ENCODE peak calls at places on chromosomes 6 and 20, in ten cellular contexts. One of them, this sample, is unnamed.

GRCh38 chr6:127855542-127856159 is 45.2 kb downstream of the THEMIS start:
- DNase-seq in Daoy: peak
- DNase-seq in stimulated activated CD4-positive, alpha-beta T cell treated with anti-CD3 and anti-CD28 coated beads, Interleukin-2, amount 100 ng/mL, for 48 hours: peak
- DNase-seq in OCI-LY7: no peak
- DNase-seq in hypothalamus: peak
- DNase-seq in putamen: peak
- DNase-seq in GM23338: peak
- DNase-seq in A549: peak
- DNase-seq in EL: peak
- DNase-seq in activated T-helper 9 cell treated with anti-CD3 and anti-CD28 coated beads, Interleukin-2, amount 50 U/mL, for 16 hours: peak
- DNase-seq in this sample: peak

GRCh38 chr6:89148016-89148750 is 2.3 kb downstream of the PM20D2 start:
- DNase-seq in Daoy: peak
- DNase-seq in stimulated activated CD4-positive, alpha-beta T cell treated with anti-CD3 and anti-CD28 coated beads, Interleukin-2, amount 100 ng/mL, for 48 hours: peak
- DNase-seq in OCI-LY7: no peak
- DNase-seq in hypothalamus: no peak
- DNase-seq in putamen: peak
- DNase-seq in GM23338: no peak
- DNase-seq in A549: no peak
- DNase-seq in EL: peak
- DNase-seq in activated T-helper 9 cell treated with anti-CD3 and anti-CD28 coated beads, Interleukin-2, amount 50 U/mL, for 16 hours: peak
- DNase-seq in this sample: peak

GRCh38 chr6:25942561-25943147 is 12.2 kb upstream of the SLC17A2 start:
- DNase-seq in Daoy: peak
- DNase-seq in stimulated activated CD4-positive, alpha-beta T cell treated with anti-CD3 and anti-CD28 coated beads, Interleukin-2, amount 100 ng/mL, for 48 hours: no peak
- DNase-seq in OCI-LY7: peak
- DNase-seq in hypothalamus: no peak
- DNase-seq in putamen: peak
- DNase-seq in GM23338: peak
- DNase-seq in A549: peak
- DNase-seq in EL: peak
- DNase-seq in activated T-helper 9 cell treated with anti-CD3 and anti-CD28 coated beads, Interleukin-2, amount 50 U/mL, for 16 hours: no peak
- DNase-seq in this sample: no peak

GRCh38 chr6:31186052-31186734 is 15.7 kb upstream of the POU5F1 start:
- DNase-seq in Daoy: peak
- DNase-seq in stimulated activated CD4-positive, alpha-beta T cell treated with anti-CD3 and anti-CD28 coated beads, Interleukin-2, amount 100 ng/mL, for 48 hours: no peak
- DNase-seq in OCI-LY7: no peak
- DNase-seq in hypothalamus: no peak
- DNase-seq in putamen: no peak
- DNase-seq in GM23338: no peak
- DNase-seq in A549: peak
- DNase-seq in EL: no peak
- DNase-seq in activated T-helper 9 cell treated with anti-CD3 and anti-CD28 coated beads, Interleukin-2, amount 50 U/mL, for 16 hours: no peak
- DNase-seq in this sample: no peak

GRCh38 chr20:4829494-4830211 is 107.9 kb downstream of the PRND start:
- DNase-seq in Daoy: no peak
- DNase-seq in stimulated activated CD4-positive, alpha-beta T cell treated with anti-CD3 and anti-CD28 coated beads, Interleukin-2, amount 100 ng/mL, for 48 hours: no peak
- DNase-seq in OCI-LY7: no peak
- DNase-seq in hypothalamus: no peak
- DNase-seq in putamen: no peak
- DNase-seq in GM23338: no peak
- DNase-seq in A549: no peak
- DNase-seq in EL: no peak
- DNase-seq in activated T-helper 9 cell treated with anti-CD3 and anti-CD28 coated beads, Interleukin-2, amount 50 U/mL, for 16 hours: no peak
- DNase-seq in this sample: peak

GRCh38 chr6:43963203-43963602 is 164.0 kb downstream of the MRPL14 start:
- DNase-seq in Daoy: no peak
- DNase-seq in stimulated activated CD4-positive, alpha-beta T cell treated with anti-CD3 and anti-CD28 coated beads, Interleukin-2, amount 100 ng/mL, for 48 hours: no peak
- DNase-seq in OCI-LY7: no peak
- DNase-seq in hypothalamus: no peak
- DNase-seq in putamen: no peak
- DNase-seq in GM23338: no peak
- DNase-seq in A549: peak
- DNase-seq in EL: no peak
- DNase-seq in activated T-helper 9 cell treated with anti-CD3 and anti-CD28 coated beads, Interleukin-2, amount 50 U/mL, for 16 hours: no peak
- DNase-seq in this sample: no peak

GRCh38 chr6:87436435-87436834 is 28.7 kb downstream of the CFAP206 start:
- DNase-seq in Daoy: peak
- DNase-seq in stimulated activated CD4-positive, alpha-beta T cell treated with anti-CD3 and anti-CD28 coated beads, Interleukin-2, amount 100 ng/mL, for 48 hours: peak
- DNase-seq in OCI-LY7: peak
- DNase-seq in hypothalamus: no peak
- DNase-seq in putamen: peak
- DNase-seq in GM23338: peak
- DNase-seq in A549: peak
- DNase-seq in EL: peak
- DNase-seq in activated T-helper 9 cell treated with anti-CD3 and anti-CD28 coated beads, Interleukin-2, amount 50 U/mL, for 16 hours: peak
- DNase-seq in this sample: no peak

GRCh38 chr6:57207141-57207540 is 15.0 kb downstream of the RAB23 start:
- DNase-seq in Daoy: peak
- DNase-seq in stimulated activated CD4-positive, alpha-beta T cell treated with anti-CD3 and anti-CD28 coated beads, Interleukin-2, amount 100 ng/mL, for 48 hours: no peak
- DNase-seq in OCI-LY7: no peak
- DNase-seq in hypothalamus: no peak
- DNase-seq in putamen: no peak
- DNase-seq in GM23338: no peak
- DNase-seq in A549: peak
- DNase-seq in EL: peak
- DNase-seq in activated T-helper 9 cell treated with anti-CD3 and anti-CD28 coated beads, Interleukin-2, amount 50 U/mL, for 16 hours: no peak
- DNase-seq in this sample: no peak

GRCh38 chr6:116779569-116780164 is 14.1 kb upstream of the FAM162B start:
- DNase-seq in Daoy: peak
- DNase-seq in stimulated activated CD4-positive, alpha-beta T cell treated with anti-CD3 and anti-CD28 coated beads, Interleukin-2, amount 100 ng/mL, for 48 hours: no peak
- DNase-seq in OCI-LY7: peak
- DNase-seq in hypothalamus: no peak
- DNase-seq in putamen: no peak
- DNase-seq in GM23338: peak
- DNase-seq in A549: peak
- DNase-seq in EL: peak
- DNase-seq in activated T-helper 9 cell treated with anti-CD3 and anti-CD28 coated beads, Interleukin-2, amount 50 U/mL, for 16 hours: no peak
- DNase-seq in this sample: no peak

GRCh38 chr6:54525731-54526130 is 217.5 kb downstream of the TINAG start:
- DNase-seq in Daoy: no peak
- DNase-seq in stimulated activated CD4-positive, alpha-beta T cell treated with anti-CD3 and anti-CD28 coated beads, Interleukin-2, amount 100 ng/mL, for 48 hours: no peak
- DNase-seq in OCI-LY7: no peak
- DNase-seq in hypothalamus: no peak
- DNase-seq in putamen: no peak
- DNase-seq in GM23338: no peak
- DNase-seq in A549: no peak
- DNase-seq in EL: peak
- DNase-seq in activated T-helper 9 cell treated with anti-CD3 and anti-CD28 coated beads, Interleukin-2, amount 50 U/mL, for 16 hours: no peak
- DNase-seq in this sample: no peak

GRCh38 chr6:32491703-32492102 is 38.4 kb downstream of the HLA-DRB5 start:
- DNase-seq in Daoy: no peak
- DNase-seq in stimulated activated CD4-positive, alpha-beta T cell treated with anti-CD3 and anti-CD28 coated beads, Interleukin-2, amount 100 ng/mL, for 48 hours: no peak
- DNase-seq in OCI-LY7: no peak
- DNase-seq in hypothalamus: no peak
- DNase-seq in putamen: no peak
- DNase-seq in GM23338: no peak
- DNase-seq in A549: no peak
- DNase-seq in EL: no peak
- DNase-seq in activated T-helper 9 cell treated with anti-CD3 and anti-CD28 coated beads, Interleukin-2, amount 50 U/mL, for 16 hours: no peak
- DNase-seq in this sample: no peak

GRCh38 chr6:45116714-45117410 is 211.3 kb upstream of the RUNX2 start:
- DNase-seq in Daoy: peak
- DNase-seq in stimulated activated CD4-positive, alpha-beta T cell treated with anti-CD3 and anti-CD28 coated beads, Interleukin-2, amount 100 ng/mL, for 48 hours: no peak
- DNase-seq in OCI-LY7: no peak
- DNase-seq in hypothalamus: no peak
- DNase-seq in putamen: no peak
- DNase-seq in GM23338: no peak
- DNase-seq in A549: no peak
- DNase-seq in EL: peak
- DNase-seq in activated T-helper 9 cell treated with anti-CD3 and anti-CD28 coated beads, Interleukin-2, amount 50 U/mL, for 16 hours: no peak
- DNase-seq in this sample: no peak

GRCh38 chr6:10411131-10411914 is 3.6 kb downstream of the TFAP2A start:
- DNase-seq in Daoy: no peak
- DNase-seq in stimulated activated CD4-positive, alpha-beta T cell treated with anti-CD3 and anti-CD28 coated beads, Interleukin-2, amount 100 ng/mL, for 48 hours: no peak
- DNase-seq in OCI-LY7: no peak
- DNase-seq in hypothalamus: no peak
- DNase-seq in putamen: no peak
- DNase-seq in GM23338: peak
- DNase-seq in A549: no peak
- DNase-seq in EL: no peak
- DNase-seq in activated T-helper 9 cell treated with anti-CD3 and anti-CD28 coated beads, Interleukin-2, amount 50 U/mL, for 16 hours: no peak
- DNase-seq in this sample: no peak

GRCh38 chr6:159203304-159204005 is 34.3 kb downstream of the FNDC1 start:
- DNase-seq in Daoy: peak
- DNase-seq in stimulated activated CD4-positive, alpha-beta T cell treated with anti-CD3 and anti-CD28 coated beads, Interleukin-2, amount 100 ng/mL, for 48 hours: no peak
- DNase-seq in OCI-LY7: no peak
- DNase-seq in hypothalamus: no peak
- DNase-seq in putamen: no peak
- DNase-seq in GM23338: no peak
- DNase-seq in A549: no peak
- DNase-seq in EL: peak
- DNase-seq in activated T-helper 9 cell treated with anti-CD3 and anti-CD28 coated beads, Interleukin-2, amount 50 U/mL, for 16 hours: no peak
- DNase-seq in this sample: no peak

GRCh38 chr6:10976571-10976970 is 67.5 kb downstream of the ELOVL2 start:
- DNase-seq in Daoy: no peak
- DNase-seq in stimulated activated CD4-positive, alpha-beta T cell treated with anti-CD3 and anti-CD28 coated beads, Interleukin-2, amount 100 ng/mL, for 48 hours: no peak
- DNase-seq in OCI-LY7: no peak
- DNase-seq in hypothalamus: no peak
- DNase-seq in putamen: no peak
- DNase-seq in GM23338: no peak
- DNase-seq in A549: no peak
- DNase-seq in EL: peak
- DNase-seq in activated T-helper 9 cell treated with anti-CD3 and anti-CD28 coated beads, Interleukin-2, amount 50 U/mL, for 16 hours: no peak
- DNase-seq in this sample: no peak

GRCh38 chr6:73728548-73729205 is 32.7 kb downstream of the CD109 start:
- DNase-seq in Daoy: no peak
- DNase-seq in stimulated activated CD4-positive, alpha-beta T cell treated with anti-CD3 and anti-CD28 coated beads, Interleukin-2, amount 100 ng/mL, for 48 hours: peak
- DNase-seq in OCI-LY7: no peak
- DNase-seq in hypothalamus: no peak
- DNase-seq in putamen: no peak
- DNase-seq in GM23338: no peak
- DNase-seq in A549: no peak
- DNase-seq in EL: no peak
- DNase-seq in activated T-helper 9 cell treated with anti-CD3 and anti-CD28 coated beads, Interleukin-2, amount 50 U/mL, for 16 hours: no peak
- DNase-seq in this sample: no peak

GRCh38 chr6:105174512-105174911 is 5.3 kb downstream of the POPDC3 start:
- DNase-seq in Daoy: peak
- DNase-seq in stimulated activated CD4-positive, alpha-beta T cell treated with anti-CD3 and anti-CD28 coated beads, Interleukin-2, amount 100 ng/mL, for 48 hours: no peak
- DNase-seq in OCI-LY7: no peak
- DNase-seq in hypothalamus: no peak
- DNase-seq in putamen: no peak
- DNase-seq in GM23338: no peak
- DNase-seq in A549: peak
- DNase-seq in EL: peak
- DNase-seq in activated T-helper 9 cell treated with anti-CD3 and anti-CD28 coated beads, Interleukin-2, amount 50 U/mL, for 16 hours: no peak
- DNase-seq in this sample: no peak

GRCh38 chr20:43667341-43668132 is 623 bp downstream of the MYBL2 start:
- DNase-seq in Daoy: peak
- DNase-seq in stimulated activated CD4-positive, alpha-beta T cell treated with anti-CD3 and anti-CD28 coated beads, Interleukin-2, amount 100 ng/mL, for 48 hours: no peak
- DNase-seq in OCI-LY7: peak
- DNase-seq in hypothalamus: no peak
- DNase-seq in putamen: no peak
- DNase-seq in GM23338: peak
- DNase-seq in A549: peak
- DNase-seq in EL: peak
- DNase-seq in activated T-helper 9 cell treated with anti-CD3 and anti-CD28 coated beads, Interleukin-2, amount 50 U/mL, for 16 hours: no peak
- DNase-seq in this sample: no peak